ENCODE peak calls at places on chromosomes 16 and 17, in five cellular contexts. X is AG04450, L is astrocyte of the spinal cord, F is fibroblast of mammary gland, J is BE2C. K is an unnamed sample.

GRCh38 chr17:73591278-73592078 is 52.8 kb downstream of the SDK2 start:
- DNase-seq in J (no peak), F (no peak), X (no peak), L (no peak), K (no peak)

GRCh38 chr16:67873435-67874146 is 739 bp downstream of the EDC4 start:
- DNase-seq in F (no peak), L (no peak), J (no peak), X (no peak), K (no peak)

GRCh38 chr17:43570518-43570928 is 24.4 kb upstream of the ETV4 start:
- DNase-seq in J (no peak), L (peak), F (peak), X (peak), K (no peak)

GRCh38 chr17:41532947-41533570 is 5.0 kb upstream of the KRT19 start:
- DNase-seq in J (no peak), X (no peak), F (no peak), L (no peak), K (no peak)

GRCh38 chr16:85354623-85355514 is 242.6 kb upstream of the CIBAR2 start:
- DNase-seq in X (peak), L (peak), F (peak), J (peak), K (peak)

GRCh38 chr16:77406680-77407079 is 28.2 kb downstream of the ADAMTS18 start:
- DNase-seq in X (no peak), J (no peak), F (peak), L (peak), K (no peak)

GRCh38 chr17:14903810-14904209 is 361.3 kb downstream of the PMP22 start:
- DNase-seq in L (no peak), X (no peak), J (no peak), F (no peak), K (no peak)

GRCh38 chr16:54931757-54932660 is 1.3 kb downstream of the IRX5 start:
- DNase-seq in F (no peak), L (peak), J (no peak), X (no peak), K (no peak)

GRCh38 chr17:57924677-57925076 is 30.5 kb downstream of the CUEDC1 start:
- DNase-seq in X (no peak), F (no peak), L (no peak), J (no peak), K (no peak)

GRCh38 chr17:39627717-39628516 is 1.2 kb downstream of the PPP1R1B start:
- DNase-seq in L (no peak), J (no peak), X (no peak), F (no peak), K (no peak)

GRCh38 chr16:67246081-67246944 is 968 bp downstream of the FHOD1 start:
- DNase-seq in F (peak), J (peak), L (peak), X (peak), K (peak)

GRCh38 chr16:47519037-47519436 is 57.9 kb downstream of the PHKB start:
- DNase-seq in L (no peak), F (peak), X (no peak), J (no peak), K (peak)

GRCh38 chr17:81294512-81295030 is 536 bp downstream of the SLC38A10 start:
- DNase-seq in X (no peak), F (peak), L (no peak), J (no peak), K (peak)

GRCh38 chr17:7853693-7854043 is 1.2 kb upstream of the TMEM88 start:
- DNase-seq in L (no peak), F (no peak), X (no peak), J (no peak), K (no peak)

GRCh38 chr17:4958102-4958501 is 7.2 kb downstream of the ENO3 start:
- DNase-seq in X (no peak), L (no peak), F (no peak), J (no peak), K (no peak)

GRCh38 chr17:40524243-40524965 is 23.0 kb upstream of the TNS4 start:
- DNase-seq in X (no peak), L (no peak), F (no peak), J (no peak), K (no peak)

GRCh38 chr17:2084766-2085647 is 30.1 kb downstream of the HIC1 start:
- DNase-seq in J (peak), X (peak), F (peak), L (peak), K (peak)

GRCh38 chr16:47461598-47462266 is 601 bp downstream of the PHKB start:
- DNase-seq in J (no peak), L (peak), F (peak), X (no peak), K (peak)

GRCh38 chr17:75155191-75155601 is 884 bp upstream of the JPT1 start:
- DNase-seq in L (no peak), J (no peak), X (no peak), F (no peak), K (no peak)

GRCh38 chr17:55632893-55633292 is 89.8 kb downstream of the TMEM100 start:
- DNase-seq in X (no peak), L (peak), F (peak), J (no peak), K (peak)

GRCh38 chr16:80997139-80997798 is 9.4 kb downstream of the CMC2 start:
- DNase-seq in F (peak), X (no peak), L (no peak), J (no peak), K (peak)
- H3K4me3 ChIP-seq in F (no peak), X (no peak), L (no peak), J (no peak), K (peak)

GRCh38 chr16:63289834-63290460 is 1253.7 kb upstream of the CDH8 start:
- DNase-seq in L (peak), X (no peak), J (peak), F (peak), K (peak)
- TF ChIP-seq CTCF in L (peak), X (peak), J (peak), F (peak), K (peak)

GRCh38 chr17:79771276-79771675 is 6.7 kb upstream of the CBX2 start:
- DNase-seq in L (no peak), F (no peak), X (no peak), J (no peak), K (no peak)
- H3K4me3 ChIP-seq in L (no peak), F (no peak), X (no peak), J (no peak), K (no peak)

GRCh38 chr17:78349831-78350631 is 9.8 kb downstream of the SOCS3 start:
- DNase-seq in X (no peak), L (no peak), J (no peak), F (no peak), K (no peak)
- TF ChIP-seq CTCF in X (no peak), L (no peak), J (peak), F (no peak), K (no peak)

GRCh38 chr16:370980-371728 is 816 bp upstream of the MRPL28 start:
- DNase-seq in F (no peak), X (no peak), L (no peak), J (peak), K (no peak)
- H3K4me3 ChIP-seq in F (no peak), X (no peak), L (no peak), J (peak), K (peak)

GRCh38 chr17:36195474-36196098 is 972 bp downstream of the CCL3L1 start:
- DNase-seq in F (no peak), L (no peak), X (no peak), J (no peak), K (no peak)
- TF ChIP-seq CTCF in F (no peak), L (no peak), X (no peak), J (no peak), K (no peak)